ENCODE peak calls at places on chromosomes 4 and X, in eight cellular contexts. Z is NAMALWA; V is naive thymus-derived CD8-positive, alpha-beta T cell; E is endothelial cell; K is progenitor cell of endocrine pancreas; N is kidney; U is putamen; M is ELR. R is an unnamed sample.
A peak's percentile ranks its signal among the peaks of the same experiment; 100 is the strongest.

GRCh38 chr4:7424553-7425111 is 10.1 kb downstream of the PSAPL1 start:
- DNase-seq in Z (no peak), V (no peak), E (no peak), K (no peak), N (peak; percentile 36), U (no peak), M (no peak), R (no peak)

GRCh38 chr4:145719752-145720624 is 40.0 kb downstream of the C4orf51 start:
- DNase-seq in Z (no peak), V (no peak), E (no peak), K (no peak), N (no peak), U (no peak), M (no peak), R (no peak)

GRCh38 chrX:71547339-71547738 is 14.4 kb downstream of the OGT start:
- DNase-seq in Z (no peak), V (no peak), E (no peak), K (no peak), N (no peak), U (no peak), M (no peak), R (no peak)

GRCh38 chrX:130118396-130118795 is 8.1 kb upstream of the ELF4 start:
- DNase-seq in Z (no peak), V (no peak), E (no peak), K (no peak), N (no peak), U (no peak), M (peak; percentile 78), R (no peak)

GRCh38 chr4:107648178-107648991 is 71.6 kb downstream of the PAPSS1 start:
- DNase-seq in Z (no peak), V (no peak), E (no peak), K (no peak), N (no peak), U (peak; percentile 38), M (no peak), R (no peak)

GRCh38 chr4:40820101-40820500 is 70.3 kb downstream of the NSUN7 start:
- DNase-seq in Z (no peak), V (no peak), E (no peak), K (no peak), N (no peak), U (no peak), M (no peak), R (no peak)

GRCh38 chr4:101178731-101179130 is 168.6 kb downstream of the PPP3CA start:
- DNase-seq in Z (no peak), V (no peak), E (no peak), K (no peak), N (no peak), U (no peak), M (peak; percentile 47), R (no peak)

GRCh38 chr4:4668355-4669210 is 126.7 kb upstream of the STX18 start:
- DNase-seq in Z (no peak), V (no peak), E (no peak), K (no peak), N (no peak), U (no peak), M (no peak), R (peak; percentile 49)

GRCh38 chr4:127730142-127730913 is at the start of gene SLC25A31:
- DNase-seq in Z (no peak), V (no peak), E (no peak), K (no peak), N (peak; percentile 53), U (no peak), M (no peak), R (no peak)

GRCh38 chr4:9949573-9949972 is 71.7 kb downstream of the SLC2A9 start:
- DNase-seq in Z (no peak), V (no peak), E (no peak), K (no peak), N (no peak), U (no peak), M (no peak), R (no peak)

GRCh38 chr4:88308587-88308986 is 24.2 kb upstream of the PPM1K start:
- DNase-seq in Z (no peak), V (no peak), E (no peak), K (no peak), N (no peak), U (no peak), M (no peak), R (no peak)

GRCh38 chr4:149754526-149754925 is 61.1 kb downstream of the IQCM start:
- DNase-seq in Z (no peak), V (no peak), E (no peak), K (no peak), N (no peak), U (no peak), M (peak; percentile 45), R (no peak)

GRCh38 chr4:173056708-173057107 is 111.9 kb upstream of the GALNT7 start:
- DNase-seq in Z (no peak), V (no peak), E (no peak), K (no peak), N (no peak), U (no peak), M (no peak), R (no peak)

GRCh38 chrX:101803451-101803850 is 128.4 kb downstream of the ZMAT1 start:
- DNase-seq in Z (peak; percentile 25), V (no peak), E (no peak), K (no peak), N (no peak), U (peak; percentile 2), M (peak; percentile 47), R (no peak)

GRCh38 chr4:74874785-74875367 is 58.0 kb upstream of the PARM1 start:
- DNase-seq in Z (peak; percentile 79), V (peak; percentile 2), E (peak; percentile 23), K (no peak), N (no peak), U (peak; percentile 76), M (peak; percentile 76), R (peak; percentile 71)

GRCh38 chr4:16916719-16917337 is 18.4 kb upstream of the LDB2 start:
- DNase-seq in Z (peak; percentile 83), V (peak; percentile 44), E (peak; percentile 76), K (peak; percentile 33), N (no peak), U (no peak), M (peak; percentile 69), R (peak; percentile 79)

GRCh38 chr4:78661923-78662521 is 110.5 kb downstream of the ANXA3 start:
- DNase-seq in Z (no peak), V (no peak), E (no peak), K (no peak), N (no peak), U (no peak), M (peak; percentile 19), R (peak; percentile 58)

GRCh38 chrX:154799554-154800348 is 5.5 kb downstream of the MPP1 start:
- DNase-seq in Z (no peak), V (no peak), E (peak; percentile 7), K (no peak), N (no peak), U (no peak), M (no peak), R (peak; percentile 39)

GRCh38 chr4:6668391-6668790 is 25.3 kb upstream of the S100P start:
- DNase-seq in Z (no peak), V (no peak), E (no peak), K (no peak), N (no peak), U (no peak), M (peak; percentile 67), R (no peak)

GRCh38 chrX:9222299-9222698 is 188.4 kb upstream of the FAM9B start:
- DNase-seq in Z (no peak), V (no peak), E (no peak), K (no peak), N (no peak), U (no peak), M (no peak), R (no peak)

GRCh38 chr4:101192244-101192643 is 155.1 kb downstream of the PPP3CA start:
- DNase-seq in Z (no peak), V (no peak), E (no peak), K (no peak), N (no peak), U (no peak), M (no peak), R (no peak)

GRCh38 chr4:7933631-7934510 is 5.8 kb downstream of the AFAP1 start:
- DNase-seq in Z (no peak), V (no peak), E (no peak), K (no peak), N (no peak), U (no peak), M (peak; percentile 39), R (no peak)

GRCh38 chr4:75525108-75525507 is 10.8 kb downstream of the THAP6 start:
- DNase-seq in Z (no peak), V (no peak), E (no peak), K (no peak), N (no peak), U (no peak), M (no peak), R (no peak)

R was measured in NB4.